ENCODE peak calls at places on chromosomes 12 and 14, in ten cellular contexts. X is tibial artery, D is RWPE2, R is epithelial cell of esophagus, Q is adipocyte, W is nucleus accumbens, T is esophagus squamous epithelium, C is T follicular helper cell, J is T-helper 1 cell, A is hepatocyte. U is an unnamed sample.

GRCh38 chr12:27304856-27305255 is 27.8 kb upstream of the BMAL2 start:
- DNase-seq in X (no peak), D (no peak), R (no peak), Q (no peak), W (no peak), T (no peak), C (no peak), J (no peak), A (no peak), U (no peak)

GRCh38 chr14:60266021-60266937 is 17.3 kb downstream of the PPM1A start:
- DNase-seq in X (no peak), D (no peak), R (peak), Q (no peak), W (no peak), T (no peak), C (no peak), J (no peak), A (no peak), U (no peak)

GRCh38 chr12:49946086-49946485 is 4.5 kb upstream of the AQP2 start:
- DNase-seq in X (no peak), D (peak), R (no peak), Q (no peak), W (no peak), T (no peak), C (no peak), J (no peak), A (no peak), U (no peak)

GRCh38 chr14:65783576-65783975 is 371.0 kb downstream of the FUT8 start:
- DNase-seq in X (no peak), D (no peak), R (no peak), Q (no peak), W (no peak), T (no peak), C (no peak), J (no peak), A (no peak), U (no peak)

GRCh38 chr14:72683787-72684186 is 210.1 kb downstream of the DPF3 start:
- DNase-seq in X (no peak), D (no peak), R (no peak), Q (peak), W (no peak), T (no peak), C (no peak), J (no peak), A (no peak), U (no peak)

GRCh38 chr12:96985515-96986362 is 78.7 kb downstream of the NEDD1 start:
- DNase-seq in X (no peak), D (no peak), R (peak), Q (peak), W (no peak), T (no peak), C (peak), J (no peak), A (peak), U (no peak)

GRCh38 chr12:105761075-105761474 is 377.7 kb downstream of the NUAK1 start:
- DNase-seq in X (no peak), D (no peak), R (no peak), Q (peak), W (no peak), T (no peak), C (no peak), J (no peak), A (no peak), U (no peak)

GRCh38 chr14:34713122-34713680 is 1.2 kb downstream of the CFL2 start:
- DNase-seq in X (no peak), D (no peak), R (no peak), Q (no peak), W (no peak), T (no peak), C (no peak), J (no peak), A (no peak), U (no peak)

GRCh38 chr14:77139540-77140342 is 1.9 kb downstream of the ZDHHC22 start:
- DNase-seq in X (no peak), D (no peak), R (peak), Q (peak), W (peak), T (no peak), C (peak), J (no peak), A (peak), U (no peak)

GRCh38 chr12:4451694-4452093 is 6.1 kb upstream of the FGF6 start:
- DNase-seq in X (no peak), D (no peak), R (no peak), Q (no peak), W (no peak), T (no peak), C (no peak), J (no peak), A (no peak), U (no peak)

GRCh38 chr14:89486961-89487360 is 69.9 kb upstream of the FOXN3 start:
- DNase-seq in X (no peak), D (no peak), R (no peak), Q (no peak), W (no peak), T (no peak), C (no peak), J (no peak), A (no peak), U (no peak)

GRCh38 chr12:45336331-45336730 is 120.4 kb downstream of the ANO6 start:
- DNase-seq in X (no peak), D (no peak), R (peak), Q (peak), W (no peak), T (no peak), C (no peak), J (no peak), A (peak), U (no peak)

GRCh38 chr12:2311001-2311778 is 258.4 kb downstream of the CACNA1C start:
- DNase-seq in X (no peak), D (peak), R (no peak), Q (peak), W (no peak), T (no peak), C (no peak), J (no peak), A (no peak), U (no peak)

GRCh38 chr12:98743362-98743953 is 98.4 kb downstream of the APAF1 start:
- DNase-seq in X (no peak), D (no peak), R (peak), Q (no peak), W (peak), T (no peak), C (no peak), J (no peak), A (no peak), U (no peak)

GRCh38 chr12:72241552-72241951 is 30.6 kb upstream of the TRHDE start:
- DNase-seq in X (no peak), D (no peak), R (no peak), Q (no peak), W (no peak), T (no peak), C (no peak), J (no peak), A (no peak), U (no peak)

GRCh38 chr12:14618990-14619389 is 51.3 kb upstream of the PLBD1 start:
- DNase-seq in X (no peak), D (no peak), R (peak), Q (peak), W (no peak), T (no peak), C (no peak), J (no peak), A (no peak), U (no peak)

GRCh38 chr12:131397493-131398181 is 313.3 kb upstream of the SFSWAP start:
- DNase-seq in X (no peak), D (no peak), R (no peak), Q (no peak), W (no peak), T (no peak), C (no peak), J (no peak), A (no peak), U (no peak)

GRCh38 chr12:109604902-109605536 is 31.4 kb downstream of the MVK start:
- DNase-seq in X (no peak), D (no peak), R (no peak), Q (no peak), W (no peak), T (no peak), C (no peak), J (no peak), A (no peak), U (no peak)

GRCh38 chr12:109621864-109622485 is 48.4 kb downstream of the MVK start:
- DNase-seq in X (no peak), D (no peak), R (no peak), Q (peak), W (no peak), T (no peak), C (no peak), J (no peak), A (no peak), U (no peak)

GRCh38 chr14:20836668-20837338 is 34.2 kb upstream of the RNASE1 start:
- DNase-seq in X (no peak), D (no peak), R (peak), Q (peak), W (peak), T (no peak), C (no peak), J (no peak), A (peak), U (no peak)

GRCh38 chr12:25074113-25074512 is 120.8 kb downstream of the DNAI7 start:
- DNase-seq in X (no peak), D (no peak), R (peak), Q (no peak), W (no peak), T (no peak), C (no peak), J (no peak), A (no peak), U (no peak)

GRCh38 chr14:66649515-66649914 is 141.6 kb downstream of the GPHN start:
- DNase-seq in X (no peak), D (no peak), R (peak), Q (no peak), W (no peak), T (no peak), C (peak), J (no peak), A (no peak), U (no peak)

GRCh38 chr14:104717646-104718045 is 6.4 kb upstream of the ADSS1 start:
- DNase-seq in X (no peak), D (no peak), R (no peak), Q (no peak), W (no peak), T (no peak), C (no peak), J (no peak), A (no peak), U (no peak)

GRCh38 chr14:71714225-71714624 is 218.0 kb upstream of the RGS6 start:
- DNase-seq in X (no peak), D (no peak), R (no peak), Q (peak), W (no peak), T (no peak), C (no peak), J (no peak), A (no peak), U (no peak)

GRCh38 chr14:63492391-63492790 is 50.8 kb downstream of the PPP2R5E start:
- DNase-seq in X (no peak), D (no peak), R (peak), Q (peak), W (no peak), T (no peak), C (no peak), J (no peak), A (no peak), U (no peak)

GRCh38 chr12:51814311-51815088 is 34.0 kb downstream of the FIGNL2 start:
- DNase-seq in X (peak), D (no peak), R (peak), Q (peak), W (peak), T (no peak), C (peak), J (no peak), A (peak), U (peak)